ENCODE peak calls at places on chromosomes 7 and 10, in five cellular contexts. One of them, this sample, is unnamed.

GRCh38 chr10:26806557-26806956 is 54.2 kb downstream of the ABI1 start:
- DNase-seq in upper lobe of left lung: no peak
- DNase-seq in suprapubic skin: no peak
- DNase-seq in stomach: no peak
- DNase-seq in sigmoid colon: no peak
- DNase-seq in this sample: no peak

GRCh38 chr7:90551036-90551435 is 45.1 kb upstream of the CDK14 start:
- DNase-seq in upper lobe of left lung: no peak
- DNase-seq in stomach: no peak
- DNase-seq in suprapubic skin: no peak
- DNase-seq in sigmoid colon: no peak
- DNase-seq in this sample: no peak

GRCh38 chr10:87844837-87845623 is 18.3 kb downstream of the KLLN start:
- DNase-seq in sigmoid colon: no peak
- DNase-seq in stomach: no peak
- DNase-seq in upper lobe of left lung: no peak
- DNase-seq in suprapubic skin: no peak
- DNase-seq in this sample: no peak

GRCh38 chr7:73350311-73351068 is 22.5 kb downstream of the FKBP6 start:
- DNase-seq in stomach: no peak
- DNase-seq in upper lobe of left lung: no peak
- DNase-seq in sigmoid colon: no peak
- DNase-seq in suprapubic skin: no peak
- DNase-seq in this sample: no peak

GRCh38 chr7:46725838-46726237 is 804.8 kb upstream of the IGFBP3 start:
- DNase-seq in sigmoid colon: no peak
- DNase-seq in upper lobe of left lung: no peak
- DNase-seq in suprapubic skin: no peak
- DNase-seq in stomach: no peak
- DNase-seq in this sample: no peak

GRCh38 chr7:83486957-83487356 is 162.0 kb downstream of the SEMA3E start:
- DNase-seq in upper lobe of left lung: no peak
- DNase-seq in sigmoid colon: no peak
- DNase-seq in stomach: no peak
- DNase-seq in suprapubic skin: no peak
- DNase-seq in this sample: no peak

GRCh38 chr10:74024600-74024999 is 26.7 kb downstream of the VCL start:
- DNase-seq in stomach: no peak
- DNase-seq in sigmoid colon: no peak
- DNase-seq in suprapubic skin: no peak
- DNase-seq in upper lobe of left lung: no peak
- DNase-seq in this sample: no peak

GRCh38 chr10:105611244-105611798 is 970.2 kb downstream of the SORCS3 start:
- DNase-seq in sigmoid colon: no peak
- DNase-seq in upper lobe of left lung: no peak
- DNase-seq in stomach: no peak
- DNase-seq in suprapubic skin: no peak
- DNase-seq in this sample: no peak

GRCh38 chr10:16361086-16361485 is 75.7 kb upstream of the PTER start:
- DNase-seq in stomach: no peak
- DNase-seq in suprapubic skin: no peak
- DNase-seq in upper lobe of left lung: no peak
- DNase-seq in sigmoid colon: no peak
- DNase-seq in this sample: no peak

GRCh38 chr7:17095001-17095574 is 203.4 kb upstream of the AHR start:
- DNase-seq in stomach: peak; percentile 51
- DNase-seq in sigmoid colon: no peak
- DNase-seq in upper lobe of left lung: peak; percentile 48
- DNase-seq in suprapubic skin: peak; percentile 75
- DNase-seq in this sample: no peak

GRCh38 chr10:76024460-76025123 is 593.2 kb downstream of the LRMDA start:
- DNase-seq in stomach: no peak
- DNase-seq in suprapubic skin: no peak
- DNase-seq in upper lobe of left lung: no peak
- DNase-seq in sigmoid colon: no peak
- DNase-seq in this sample: no peak

GRCh38 chr7:84981038-84981601 is 205.7 kb downstream of the SEMA3D start:
- DNase-seq in upper lobe of left lung: no peak
- DNase-seq in stomach: no peak
- DNase-seq in suprapubic skin: no peak
- DNase-seq in sigmoid colon: no peak
- DNase-seq in this sample: no peak

GRCh38 chr7:114026486-114027089 is 107.8 kb upstream of the PPP1R3A start:
- DNase-seq in stomach: no peak
- DNase-seq in upper lobe of left lung: no peak
- DNase-seq in suprapubic skin: no peak
- DNase-seq in sigmoid colon: no peak
- DNase-seq in this sample: no peak

GRCh38 chr7:138727336-138728099 is 26.4 kb upstream of the SVOPL start:
- DNase-seq in suprapubic skin: no peak
- DNase-seq in upper lobe of left lung: no peak
- DNase-seq in sigmoid colon: no peak
- DNase-seq in stomach: no peak
- DNase-seq in this sample: no peak

GRCh38 chr7:27128776-27129728 is 1.5 kb downstream of the HOXA4 start:
- DNase-seq in suprapubic skin: peak; percentile 49
- DNase-seq in stomach: no peak
- DNase-seq in upper lobe of left lung: no peak
- DNase-seq in sigmoid colon: no peak
- DNase-seq in this sample: no peak

GRCh38 chr7:155166108-155166507 is 96.0 kb downstream of the HTR5A start:
- DNase-seq in stomach: no peak
- DNase-seq in suprapubic skin: no peak
- DNase-seq in upper lobe of left lung: no peak
- DNase-seq in sigmoid colon: no peak
- DNase-seq in this sample: no peak

GRCh38 chr10:101624526-101625102 is 36.5 kb downstream of the DPCD start:
- DNase-seq in sigmoid colon: peak; percentile 46
- DNase-seq in stomach: no peak
- DNase-seq in upper lobe of left lung: no peak
- DNase-seq in suprapubic skin: no peak
- DNase-seq in this sample: no peak

GRCh38 chr7:44965937-44966730 is 12.7 kb downstream of the MYO1G start:
- DNase-seq in upper lobe of left lung: no peak
- DNase-seq in suprapubic skin: peak; percentile 37
- DNase-seq in stomach: no peak
- DNase-seq in sigmoid colon: peak; percentile 39
- DNase-seq in this sample: peak; percentile 58

GRCh38 chr10:21953585-21954057 is 49.9 kb downstream of the DNAJC1 start:
- DNase-seq in suprapubic skin: no peak
- DNase-seq in upper lobe of left lung: no peak
- DNase-seq in stomach: no peak
- DNase-seq in sigmoid colon: no peak
- DNase-seq in this sample: no peak

GRCh38 chr10:1374501-1374900 is 318.3 kb downstream of the WDR37 start:
- DNase-seq in stomach: no peak
- DNase-seq in suprapubic skin: no peak
- DNase-seq in upper lobe of left lung: no peak
- DNase-seq in sigmoid colon: no peak
- DNase-seq in this sample: no peak

GRCh38 chr10:33716461-33717267 is 382.2 kb upstream of the NRP1 start:
- DNase-seq in suprapubic skin: no peak
- DNase-seq in upper lobe of left lung: no peak
- DNase-seq in stomach: no peak
- DNase-seq in sigmoid colon: no peak
- DNase-seq in this sample: no peak

GRCh38 chr10:62805139-62806092 is 896 bp downstream of the ADO start:
- DNase-seq in suprapubic skin: peak; percentile 74
- DNase-seq in stomach: no peak
- DNase-seq in sigmoid colon: peak; percentile 78
- DNase-seq in upper lobe of left lung: peak; percentile 44
- DNase-seq in this sample: peak; percentile 93

GRCh38 chr7:117972606-117973005 is 99.4 kb upstream of the CTTNBP2 start:
- DNase-seq in upper lobe of left lung: no peak
- DNase-seq in stomach: no peak
- DNase-seq in sigmoid colon: no peak
- DNase-seq in suprapubic skin: no peak
- DNase-seq in this sample: no peak

GRCh38 chr10:100709655-100710054 is 35.7 kb upstream of the PAX2 start:
- DNase-seq in suprapubic skin: no peak
- DNase-seq in stomach: no peak
- DNase-seq in sigmoid colon: no peak
- DNase-seq in upper lobe of left lung: no peak
- DNase-seq in this sample: no peak

GRCh38 chr10:63718006-63718405 is 196.8 kb downstream of the REEP3 start:
- DNase-seq in suprapubic skin: no peak
- DNase-seq in sigmoid colon: no peak
- DNase-seq in stomach: no peak
- DNase-seq in upper lobe of left lung: no peak
- DNase-seq in this sample: no peak

GRCh38 chr10:118953598-118953997 is 75.9 kb upstream of the NANOS1 start:
- DNase-seq in upper lobe of left lung: no peak
- DNase-seq in stomach: peak; percentile 8
- DNase-seq in sigmoid colon: no peak
- DNase-seq in suprapubic skin: no peak
- DNase-seq in this sample: no peak

GRCh38 chr10:30705625-30706149 is 76.1 kb upstream of the LYZL2 start:
- DNase-seq in suprapubic skin: no peak
- DNase-seq in stomach: no peak
- DNase-seq in sigmoid colon: no peak
- DNase-seq in upper lobe of left lung: no peak
- DNase-seq in this sample: peak; percentile 80

GRCh38 chr10:79171504-79171903 is 102.7 kb downstream of the ZMIZ1 start:
- DNase-seq in sigmoid colon: no peak
- DNase-seq in upper lobe of left lung: no peak
- DNase-seq in stomach: no peak
- DNase-seq in suprapubic skin: no peak
- DNase-seq in this sample: no peak

GRCh38 chr7:131500357-131500756 is 56.1 kb downstream of the PODXL start:
- DNase-seq in suprapubic skin: no peak
- DNase-seq in upper lobe of left lung: no peak
- DNase-seq in sigmoid colon: no peak
- DNase-seq in stomach: no peak
- DNase-seq in this sample: no peak

GRCh38 chr7:153190452-153190851 is 430.9 kb downstream of the ACTR3B start:
- DNase-seq in suprapubic skin: no peak
- DNase-seq in stomach: no peak
- DNase-seq in sigmoid colon: no peak
- DNase-seq in upper lobe of left lung: no peak
- DNase-seq in this sample: no peak

GRCh38 chr10:77872947-77873557 is 53.5 kb downstream of the DLG5 start:
- DNase-seq in suprapubic skin: no peak
- DNase-seq in upper lobe of left lung: no peak
- DNase-seq in stomach: no peak
- DNase-seq in sigmoid colon: no peak
- DNase-seq in this sample: peak; percentile 75

GRCh38 chr7:116249969-116250553 is 39.7 kb downstream of the TES start:
- DNase-seq in sigmoid colon: no peak
- DNase-seq in upper lobe of left lung: no peak
- DNase-seq in suprapubic skin: no peak
- DNase-seq in stomach: no peak
- DNase-seq in this sample: no peak

GRCh38 chr7:81361769-81362168 is 408.1 kb downstream of the HGF start:
- DNase-seq in stomach: no peak
- DNase-seq in upper lobe of left lung: no peak
- DNase-seq in sigmoid colon: no peak
- DNase-seq in suprapubic skin: no peak
- DNase-seq in this sample: no peak

GRCh38 chr10:92868557-92868956 is 20.2 kb downstream of the EXOC6 start:
- DNase-seq in stomach: no peak
- DNase-seq in upper lobe of left lung: no peak
- DNase-seq in suprapubic skin: no peak
- DNase-seq in sigmoid colon: no peak
- DNase-seq in this sample: no peak

GRCh38 chr10:118615888-118616287 is 20.4 kb upstream of the PRLHR start:
- DNase-seq in upper lobe of left lung: no peak
- DNase-seq in stomach: no peak
- DNase-seq in suprapubic skin: no peak
- DNase-seq in sigmoid colon: no peak
- DNase-seq in this sample: no peak

GRCh38 chr7:146639291-146639690 is 522.7 kb downstream of the CNTNAP2 start:
- DNase-seq in stomach: no peak
- DNase-seq in suprapubic skin: no peak
- DNase-seq in sigmoid colon: no peak
- DNase-seq in upper lobe of left lung: no peak
- DNase-seq in this sample: no peak
- H3K4me3 ChIP-seq in stomach: no peak overlapping the region
- H3K4me3 ChIP-seq in suprapubic skin: no peak overlapping the region
- H3K4me3 ChIP-seq in sigmoid colon: no peak overlapping the region
- H3K4me3 ChIP-seq in upper lobe of left lung: no peak overlapping the region
- H3K4me3 ChIP-seq in this sample: no peak overlapping the region

DNA sequence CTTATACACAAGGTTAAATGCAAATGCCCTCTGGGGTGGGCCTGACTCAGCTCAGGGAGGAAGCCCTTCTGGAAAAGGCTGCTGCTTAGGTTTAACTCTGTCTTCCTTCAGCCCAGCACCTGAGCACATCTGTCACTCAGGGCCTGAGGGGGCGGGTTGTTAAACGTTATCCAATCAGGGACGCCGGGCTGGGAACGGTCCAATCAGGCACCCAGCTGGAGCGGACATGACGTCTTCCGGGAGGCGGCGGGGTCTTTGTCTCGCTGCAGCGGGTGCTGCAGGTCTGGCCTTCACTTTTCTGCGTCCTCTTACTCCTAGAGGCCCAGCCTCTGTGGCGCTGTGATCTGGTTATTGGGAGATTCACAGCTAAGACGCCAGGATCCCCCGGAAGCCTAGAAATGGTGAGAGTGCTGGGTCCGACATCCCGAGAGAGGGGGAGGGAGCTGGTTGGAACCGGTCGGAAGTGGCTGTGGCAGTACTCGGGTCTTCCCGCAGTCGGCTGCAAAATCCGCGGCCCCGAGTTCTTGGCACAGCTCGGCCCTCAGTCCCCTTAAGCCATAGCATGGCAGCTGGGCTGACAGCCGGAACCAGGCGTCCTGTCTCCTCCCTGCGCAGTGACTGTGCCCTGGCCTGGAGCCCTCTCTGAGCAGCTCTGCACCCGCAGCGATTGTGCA is at the start of gene ZNF138:
- DNase-seq in suprapubic skin: peak; percentile 98
- DNase-seq in stomach: peak; percentile 96
- DNase-seq in sigmoid colon: peak; percentile 98
- DNase-seq in upper lobe of left lung: peak; percentile 96
- DNase-seq in this sample: peak; percentile 95
- TF ChIP-seq POLR2A in suprapubic skin: peak; percentile 41
- TF ChIP-seq POLR2A in stomach: no peak
- TF ChIP-seq POLR2A in sigmoid colon: peak; percentile 54
- TF ChIP-seq POLR2A in upper lobe of left lung: peak; percentile 69
- TF ChIP-seq POLR2A in this sample: no peak

GRCh38 chr7:157272351-157273207 is 64.2 kb upstream of the DNAJB6 start:
- DNase-seq in sigmoid colon: peak; percentile 62
- DNase-seq in upper lobe of left lung: no peak
- DNase-seq in suprapubic skin: peak; percentile 53
- DNase-seq in stomach: no peak
- DNase-seq in this sample: peak; percentile 73
- TF ChIP-seq POLR2AphosphoS5 in sigmoid colon: no peak
- TF ChIP-seq POLR2AphosphoS5 in upper lobe of left lung: no peak
- TF ChIP-seq POLR2AphosphoS5 in suprapubic skin: no peak
- TF ChIP-seq POLR2AphosphoS5 in stomach: no peak
- TF ChIP-seq POLR2AphosphoS5 in this sample: no peak

GRCh38 chr10:35607475-35608316 is 2.6 kb downstream of the GJD4 start:
- DNase-seq in stomach: no peak
- DNase-seq in sigmoid colon: no peak
- DNase-seq in suprapubic skin: no peak
- DNase-seq in upper lobe of left lung: no peak
- DNase-seq in this sample: no peak
- H3K4me3 ChIP-seq in stomach: peak overlapping the region; percentile 47
- H3K4me3 ChIP-seq in sigmoid colon: peak overlapping the region; percentile 51
- H3K4me3 ChIP-seq in suprapubic skin: peak overlapping the region; percentile 55
- H3K4me3 ChIP-seq in upper lobe of left lung: peak overlapping the region; percentile 22
- H3K4me3 ChIP-seq in this sample: peak overlapping the region; percentile 22